ENCODE peak calls at places on chromosomes 12 and 14, in eight cellular contexts. One of them, this sample, is unnamed.
A peak's percentile ranks its signal among the peaks of the same experiment; 100 is the strongest.

GRCh38 chr12:93943766-93944165 is 204.6 kb upstream of the PLXNC1 start:
- DNase-seq in progenitor cell of endocrine pancreas: no peak
- DNase-seq in posterior vena cava: peak; percentile 81
- DNase-seq in GM19239: no peak
- DNase-seq in ELR: peak; percentile 44
- DNase-seq in CD8-positive, alpha-beta T cell: no peak
- DNase-seq in WTC11: no peak
- DNase-seq in amygdala: no peak
- DNase-seq in this sample: no peak

GRCh38 chr12:68944296-68945076 is 11.5 kb upstream of the CPM start:
- DNase-seq in progenitor cell of endocrine pancreas: no peak
- DNase-seq in posterior vena cava: no peak
- DNase-seq in GM19239: no peak
- DNase-seq in ELR: no peak
- DNase-seq in CD8-positive, alpha-beta T cell: no peak
- DNase-seq in WTC11: no peak
- DNase-seq in amygdala: no peak
- DNase-seq in this sample: no peak

GRCh38 chr14:77967110-77967509 is 167.2 kb downstream of the ADCK1 start:
- DNase-seq in progenitor cell of endocrine pancreas: no peak
- DNase-seq in posterior vena cava: no peak
- DNase-seq in GM19239: no peak
- DNase-seq in ELR: no peak
- DNase-seq in CD8-positive, alpha-beta T cell: no peak
- DNase-seq in WTC11: no peak
- DNase-seq in amygdala: no peak
- DNase-seq in this sample: no peak

GRCh38 chr12:108610856-108611605 is 13.1 kb upstream of the TMEM119 start:
- DNase-seq in progenitor cell of endocrine pancreas: no peak
- DNase-seq in posterior vena cava: no peak
- DNase-seq in GM19239: no peak
- DNase-seq in ELR: no peak
- DNase-seq in CD8-positive, alpha-beta T cell: no peak
- DNase-seq in WTC11: no peak
- DNase-seq in amygdala: no peak
- DNase-seq in this sample: no peak

GRCh38 chr12:107998863-107999262 is 130.2 kb upstream of the WSCD2 start:
- DNase-seq in progenitor cell of endocrine pancreas: no peak
- DNase-seq in posterior vena cava: no peak
- DNase-seq in GM19239: no peak
- DNase-seq in ELR: no peak
- DNase-seq in CD8-positive, alpha-beta T cell: no peak
- DNase-seq in WTC11: no peak
- DNase-seq in amygdala: no peak
- DNase-seq in this sample: no peak

GRCh38 chr14:92637228-92637627 is 111.2 kb downstream of the LGMN start:
- DNase-seq in progenitor cell of endocrine pancreas: no peak
- DNase-seq in posterior vena cava: peak; percentile 16
- DNase-seq in GM19239: no peak
- DNase-seq in ELR: no peak
- DNase-seq in CD8-positive, alpha-beta T cell: no peak
- DNase-seq in WTC11: peak; percentile 51
- DNase-seq in amygdala: no peak
- DNase-seq in this sample: no peak

GRCh38 chr12:104534162-104534856 is 77.6 kb downstream of the CHST11 start:
- DNase-seq in progenitor cell of endocrine pancreas: no peak
- DNase-seq in posterior vena cava: no peak
- DNase-seq in GM19239: no peak
- DNase-seq in ELR: no peak
- DNase-seq in CD8-positive, alpha-beta T cell: no peak
- DNase-seq in WTC11: no peak
- DNase-seq in amygdala: no peak
- DNase-seq in this sample: no peak

GRCh38 chr14:52079239-52079956 is 10.5 kb upstream of the NID2 start:
- DNase-seq in progenitor cell of endocrine pancreas: no peak
- DNase-seq in posterior vena cava: no peak
- DNase-seq in GM19239: no peak
- DNase-seq in ELR: peak; percentile 93
- DNase-seq in CD8-positive, alpha-beta T cell: no peak
- DNase-seq in WTC11: no peak
- DNase-seq in amygdala: no peak
- DNase-seq in this sample: no peak

GRCh38 chr14:65496178-65496993 is 83.9 kb downstream of the FUT8 start:
- DNase-seq in progenitor cell of endocrine pancreas: no peak
- DNase-seq in posterior vena cava: no peak
- DNase-seq in GM19239: no peak
- DNase-seq in ELR: peak; percentile 41
- DNase-seq in CD8-positive, alpha-beta T cell: no peak
- DNase-seq in WTC11: no peak
- DNase-seq in amygdala: no peak
- DNase-seq in this sample: no peak

GRCh38 chr12:19074700-19075099 is 54.8 kb upstream of the PLEKHA5 start:
- DNase-seq in progenitor cell of endocrine pancreas: no peak
- DNase-seq in posterior vena cava: no peak
- DNase-seq in GM19239: no peak
- DNase-seq in ELR: peak; percentile 37
- DNase-seq in CD8-positive, alpha-beta T cell: no peak
- DNase-seq in WTC11: no peak
- DNase-seq in amygdala: no peak
- DNase-seq in this sample: no peak